ENCODE peak calls at places on chromosomes 4 and X, in four cellular contexts. N, Q, Y and K are unnamed samples.

GRCh38 chrX:14504960-14505538 is 24.3 kb upstream of the GLRA2 start:
- DNase-seq in N (no peak), Y (no peak), Q (no peak), K (no peak)

GRCh38 chr4:141427726-141428296 is 207.1 kb downstream of the ZNF330 start:
- DNase-seq in Q (no peak), N (no peak), Y (no peak), K (no peak)

GRCh38 chrX:39896951-39897740 is 200.6 kb downstream of the BCOR start:
- DNase-seq in N (no peak), Y (peak), Q (no peak), K (peak)

GRCh38 chr4:99028187-99028586 is 32.7 kb downstream of the METAP1 start:
- DNase-seq in Q (no peak), N (no peak), Y (no peak), K (no peak)

GRCh38 chr4:8549352-8549931 is 30.8 kb upstream of the GPR78 start:
- DNase-seq in Q (no peak), N (no peak), Y (no peak), K (no peak)

GRCh38 chrX:633043-633654 is 2.6 kb downstream of the SHOX start:
- DNase-seq in N (no peak), Y (peak), Q (no peak), K (no peak)

GRCh38 chr4:145278341-145279121 is 98.1 kb upstream of the OTUD4 start:
- DNase-seq in Y (no peak), Q (no peak), N (no peak), K (no peak)

GRCh38 chrX:37830371-37830770 is 17.0 kb downstream of the DYNLT3 start:
- DNase-seq in N (no peak), Y (no peak), Q (no peak), K (no peak)

GRCh38 chrX:124232523-124233201 is 99.8 kb upstream of the TEX13D start:
- DNase-seq in N (no peak), Y (no peak), Q (no peak), K (peak)

GRCh38 chr4:107997794-107998193 is 8.1 kb downstream of the HADH start:
- DNase-seq in Q (no peak), Y (no peak), N (no peak), K (no peak)

GRCh38 chr4:111323916-111324315 is 701.0 kb upstream of the PITX2 start:
- DNase-seq in N (no peak), Q (no peak), Y (no peak), K (no peak)

GRCh38 chr4:3268395-3269104 is 19.6 kb downstream of the MSANTD1 start:
- DNase-seq in Q (no peak), Y (peak), N (no peak), K (no peak)

GRCh38 chr4:96380106-96380505 is 540.2 kb downstream of the PDHA2 start:
- DNase-seq in N (no peak), Q (no peak), Y (no peak), K (no peak)

GRCh38 chr4:169485791-169486742 is 126.3 kb downstream of the NEK1 start:
- DNase-seq in N (peak), Y (peak), Q (peak), K (peak)

GRCh38 chr4:2948895-2949781 is 14.1 kb downstream of the NOP14 start:
- DNase-seq in Y (no peak), Q (no peak), N (no peak), K (no peak)

GRCh38 chrX:39613508-39613921 is 484.2 kb downstream of the BCOR start:
- DNase-seq in Y (peak), N (no peak), Q (peak), K (peak)

GRCh38 chr4:94961420-94961819 is 203.7 kb downstream of the BMPR1B start:
- DNase-seq in Q (no peak), Y (no peak), N (no peak), K (no peak)

GRCh38 chr4:147175460-147176025 is 229.9 kb upstream of the TTC29 start:
- DNase-seq in N (no peak), Y (peak), Q (no peak), K (no peak)

GRCh38 chr4:113248320-113248719 is 198.9 kb downstream of the ANK2 start:
- DNase-seq in Y (peak), Q (no peak), N (peak), K (peak)

GRCh38 chr4:43330288-43330687 is 437.8 kb downstream of the GRXCR1 start:
- DNase-seq in Y (no peak), N (no peak), Q (no peak), K (no peak)

GRCh38 chr4:80709082-80709869 is 321.2 kb upstream of the BMP3 start:
- DNase-seq in Y (no peak), Q (peak), N (no peak), K (no peak)

GRCh38 chr4:57190651-57191481 is 80.7 kb upstream of the IGFBP7 start:
- DNase-seq in Y (peak), Q (no peak), N (peak), K (peak)

GRCh38 chr4:32192991-32193390 is 1472.8 kb downstream of the PCDH7 start:
- DNase-seq in Q (no peak), Y (no peak), N (no peak), K (no peak)

GRCh38 chr4:75881476-75881875 is 20.8 kb downstream of the PPEF2 start:
- DNase-seq in Q (no peak), N (no peak), Y (no peak), K (no peak)

GRCh38 chr4:8316251-8316771 is 46.8 kb downstream of the HTRA3 start:
- DNase-seq in Y (no peak), N (no peak), Q (no peak), K (peak)

GRCh38 chrX:108397627-108398392 is 40.4 kb downstream of the COL4A6 start:
- DNase-seq in Q (no peak), Y (no peak), N (no peak), K (no peak)

GRCh38 chr4:27048350-27049100 is 187.9 kb downstream of the STIM2 start:
- DNase-seq in Y (peak), Q (peak), N (no peak), K (peak)

GRCh38 chr4:879730-880079 is 52.4 kb downstream of the GAK start:
- DNase-seq in Q (peak), Y (no peak), N (no peak), K (no peak)

GRCh38 chrX:71163010-71163409 is 18.4 kb downstream of the NLGN3 start:
- DNase-seq in Q (no peak), N (no peak), Y (peak), K (peak)

GRCh38 chr4:173998471-173999144 is 284.9 kb downstream of the FBXO8 start:
- DNase-seq in Y (no peak), N (no peak), Q (no peak), K (no peak)

GRCh38 chr4:20454440-20455037 is 202.8 kb downstream of the SLIT2 start:
- DNase-seq in N (no peak), Q (no peak), Y (no peak), K (no peak)

GRCh38 chr4:141853091-141853734 is 216.8 kb downstream of the IL15 start:
- DNase-seq in Y (no peak), N (no peak), Q (no peak), K (no peak)

GRCh38 chr4:164621886-164622521 is 131.9 kb upstream of the SMIM31 start:
- DNase-seq in Y (no peak), N (no peak), Q (no peak), K (no peak)

GRCh38 chr4:79623125-79623905 is 215.3 kb upstream of the GK2 start:
- DNase-seq in Y (no peak), N (no peak), Q (no peak), K (no peak)

GRCh38 chr4:31107362-31107761 is 387.2 kb downstream of the PCDH7 start:
- DNase-seq in Q (no peak), N (no peak), Y (no peak), K (no peak)

GRCh38 chrX:9860826-9861225 is 74.6 kb downstream of the SHROOM2 start:
- DNase-seq in Q (no peak), N (no peak), Y (no peak), K (no peak)

GRCh38 chr4:185379326-185380295 is 16.1 kb downstream of the LRP2BP start:
- DNase-seq in N (no peak), Y (no peak), Q (no peak), K (no peak)

GRCh38 chrX:106150701-106151100 is 17.4 kb upstream of the PWWP3B start:
- DNase-seq in Y (no peak), Q (no peak), N (no peak), K (no peak)

GRCh38 chrX:47941423-47941822 is 62.4 kb downstream of the ZNF182 start:
- DNase-seq in Q (no peak), Y (no peak), N (no peak), K (no peak)

GRCh38 chrX:119206203-119206602 is 29.9 kb upstream of the PGRMC1 start:
- DNase-seq in Y (no peak), Q (no peak), N (no peak), K (no peak)

GRCh38 chrX:119208401-119209057 is 27.6 kb upstream of the PGRMC1 start:
- DNase-seq in Y (no peak), Q (no peak), N (no peak), K (no peak)

GRCh38 chrX:119211649-119212014 is 24.5 kb upstream of the PGRMC1 start:
- DNase-seq in Q (no peak), N (no peak), Y (no peak), K (no peak)
- H3K27ac ChIP-seq in Q (no peak), N (no peak), Y (no peak), K (no peak)

DNA sequence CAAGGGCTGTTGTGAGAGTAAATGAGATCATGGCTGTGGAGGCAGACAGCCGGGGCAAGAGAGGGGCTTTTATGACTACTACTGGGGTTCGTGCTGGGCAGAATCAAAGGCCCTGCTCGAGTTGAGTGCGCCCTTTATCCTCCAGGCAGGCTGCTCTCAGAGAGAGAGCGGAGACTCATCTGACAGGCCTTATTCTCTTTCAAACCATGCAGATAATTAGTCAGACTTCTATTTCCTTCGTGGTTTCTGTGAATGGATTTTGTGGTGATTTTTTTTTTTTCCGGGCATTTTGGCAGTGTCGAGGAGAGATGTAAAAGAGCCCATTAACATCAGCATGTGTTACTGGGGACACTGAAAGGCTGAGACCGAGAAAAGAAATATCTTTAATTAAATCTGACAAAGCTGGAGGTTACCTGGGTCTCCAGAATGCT is 73.6 kb downstream of the MED28 start:
- DNase-seq in N (no peak), Q (no peak), Y (peak), K (no peak)
- H3K27ac ChIP-seq in N (no peak), Q (no peak), Y (no peak), K (no peak)

GRCh38 chr4:109332926-109333464 is 30.5 kb upstream of the COL25A1 start:
- DNase-seq in N (peak), Q (no peak), Y (peak), K (peak)
- H3K27ac ChIP-seq in N (no peak), Q (no peak), Y (no peak), K (no peak)

DNA sequence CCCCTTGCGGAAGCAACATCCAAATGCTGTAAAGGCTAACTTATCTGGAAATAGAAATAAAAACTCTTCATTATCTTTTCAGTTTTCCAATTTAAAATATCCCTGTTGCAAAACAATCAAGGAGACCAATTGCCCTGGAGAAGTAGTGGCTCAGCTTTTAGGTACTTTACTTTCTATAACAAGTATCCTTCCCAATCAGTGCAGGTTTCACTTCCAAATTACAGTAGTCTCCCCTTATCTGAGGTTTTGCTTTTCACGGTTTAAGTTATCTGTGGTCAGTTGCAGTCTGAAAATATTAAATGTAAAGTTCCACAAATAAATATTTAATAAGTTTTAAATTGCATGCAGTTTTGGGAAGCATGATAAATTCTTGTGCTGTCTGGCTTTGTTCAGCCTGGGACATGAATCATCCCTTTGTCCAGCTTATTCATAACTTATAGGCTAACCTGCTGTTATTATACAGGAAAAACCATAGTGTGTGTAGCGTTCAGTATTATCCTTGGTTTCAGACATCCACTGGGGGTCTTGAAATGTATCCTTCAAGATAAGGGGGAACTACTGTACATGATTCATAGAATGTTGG is 973.1 kb upstream of the GRID2 start:
- DNase-seq in Y (no peak), N (no peak), Q (no peak), K (no peak)
- H3K27ac ChIP-seq in Y (no peak), N (no peak), Q (no peak), K (no peak)